ENCODE peak calls at places on chromosomes 6 and 20, in four cellular contexts. I is gastroesophageal sphincter; M is CD8-positive, alpha-beta T cell; V is activated T-helper 17 cell treated with anti-CD3 and anti-CD28 coated beads, Interleukin-2, amount 50 U/mL, for 72 hours. T is an unnamed sample.

GRCh38 chr6:6723792-6724318 is 135.3 kb downstream of the LY86 start:
- ATAC-seq in V (no peak), M (no peak), I (no peak), T (no peak)

GRCh38 chr6:46438245-46438644 is 53.0 kb downstream of the RCAN2 start:
- ATAC-seq in V (no peak), I (no peak), M (no peak), T (no peak)

GRCh38 chr6:54621285-54621684 is 225.3 kb upstream of the FAM83B start:
- ATAC-seq in V (no peak), M (no peak), I (no peak), T (no peak)

GRCh38 chr20:41175727-41176330 is 38.5 kb downstream of the PLCG1 start:
- ATAC-seq in M (no peak), I (no peak), V (no peak), T (no peak)

GRCh38 chr6:4351857-4352669 is 216.7 kb upstream of the ECI2 start:
- ATAC-seq in V (no peak), I (peak), M (no peak), T (no peak)

GRCh38 chr6:157667211-157668033 is 155.6 kb upstream of the SNX9 start:
- ATAC-seq in V (peak), M (peak), I (no peak), T (peak)

GRCh38 chr6:23890543-23891227 is 235.3 kb upstream of the NRSN1 start:
- ATAC-seq in V (no peak), I (no peak), M (no peak), T (no peak)

GRCh38 chr20:46833360-46833759 is 61.3 kb upstream of the EYA2 start:
- ATAC-seq in I (no peak), M (no peak), V (peak), T (peak)

GRCh38 chr6:70820778-70821177 is 136.1 kb downstream of the B3GAT2 start:
- ATAC-seq in M (no peak), V (no peak), I (no peak), T (no peak)

GRCh38 chr6:132063738-132064137 is 112.6 kb upstream of the CCN2 start:
- ATAC-seq in V (no peak), M (no peak), I (peak), T (no peak)

GRCh38 chr6:20846602-20847028 is 312.4 kb downstream of the CDKAL1 start:
- ATAC-seq in I (no peak), V (peak), M (no peak), T (peak)

GRCh38 chr6:168950500-168951223 is 303.0 kb downstream of the THBS2 start:
- ATAC-seq in V (no peak), I (peak), M (no peak), T (no peak)

GRCh38 chr6:11634110-11634509 is 96.6 kb downstream of the TMEM170B start:
- ATAC-seq in V (no peak), I (no peak), M (no peak), T (no peak)

GRCh38 chr6:52635049-52635577 is 35.8 kb upstream of the TMEM14A start:
- ATAC-seq in I (no peak), M (no peak), V (peak), T (peak)

GRCh38 chr6:33430334-33430733 is 10.5 kb downstream of the SYNGAP1 start:
- ATAC-seq in M (no peak), I (no peak), V (no peak), T (no peak)

GRCh38 chr6:39961178-39961577 is 26.9 kb upstream of the MOCS1 start:
- ATAC-seq in I (peak), M (no peak), V (no peak), T (no peak)

GRCh38 chr6:142728910-142729481 is 216.0 kb downstream of the HIVEP2 start:
- ATAC-seq in V (no peak), I (peak), M (no peak), T (no peak)

GRCh38 chr6:38027685-38028373 is 208.3 kb downstream of the ZFAND3 start:
- ATAC-seq in I (no peak), M (no peak), V (peak), T (no peak)

GRCh38 chr6:1620504-1621327 is 11.0 kb downstream of the FOXC1 start:
- ATAC-seq in I (no peak), V (no peak), M (no peak), T (no peak)

GRCh38 chr6:81999270-81999669 is 246.8 kb upstream of the TENT5A start:
- ATAC-seq in I (no peak), V (no peak), M (no peak), T (no peak)

GRCh38 chr6:138572200-138572875 is 73.0 kb upstream of the NHSL1 start:
- ATAC-seq in I (peak), V (peak), M (no peak), T (no peak)

GRCh38 chr6:159978291-159979135 is 9.6 kb downstream of the IGF2R start:
- ATAC-seq in I (no peak), M (peak), V (peak), T (peak)

GRCh38 chr6:163923658-163924411 is 509.3 kb downstream of the QKI start:
- ATAC-seq in I (no peak), M (no peak), V (no peak), T (no peak)